ENCODE peak calls at places on chromosomes 12 and 14, in five cellular contexts. I, V, H, G and B are unnamed samples.

GRCh38 chr12:64679487-64679983 is 69.2 kb downstream of the RASSF3 start:
- DNase-seq in I (no peak), V (peak), H (no peak), G (peak), B (no peak)

GRCh38 chr14:21029917-21030316 is at the start of gene TPPP2:
- DNase-seq in I (no peak), V (no peak), H (no peak), G (no peak), B (no peak)

GRCh38 chr14:92615451-92615850 is 101.9 kb downstream of the RIN3 start:
- DNase-seq in I (no peak), V (no peak), H (no peak), G (no peak), B (no peak)

GRCh38 chr12:121284551-121285390 is 11.7 kb downstream of the CAMKK2 start:
- DNase-seq in I (no peak), V (peak), H (no peak), G (no peak), B (no peak)

GRCh38 chr14:100645986-100646314 is 58.7 kb upstream of the BEGAIN start:
- DNase-seq in I (no peak), V (no peak), H (no peak), G (no peak), B (no peak)

GRCh38 chr12:10276774-10277173 is 30.9 kb upstream of the KLRD1 start:
- DNase-seq in I (no peak), V (no peak), H (no peak), G (no peak), B (no peak)

GRCh38 chr12:115916910-115917668 is 360.4 kb downstream of the MED13L start:
- DNase-seq in I (no peak), V (peak), H (peak), G (peak), B (peak)

GRCh38 chr12:44835641-44836379 is 40.3 kb downstream of the NELL2 start:
- DNase-seq in I (no peak), V (no peak), H (no peak), G (no peak), B (no peak)

GRCh38 chr14:23483216-23483854 is 13.8 kb downstream of the NGDN start:
- DNase-seq in I (no peak), V (no peak), H (peak), G (no peak), B (peak)

GRCh38 chr12:108840605-108841328 is 16.6 kb downstream of the SSH1 start:
- DNase-seq in I (no peak), V (no peak), H (no peak), G (no peak), B (no peak)

GRCh38 chr12:58364389-58365086 is 423.2 kb downstream of the ATP23 start:
- DNase-seq in I (peak), V (no peak), H (no peak), G (no peak), B (no peak)

GRCh38 chr12:124906606-124907261 is 7.7 kb downstream of the UBC start:
- DNase-seq in I (peak), V (peak), H (peak), G (peak), B (peak)

GRCh38 chr14:103103461-103104388 is 9.2 kb downstream of the EXOC3L4 start:
- DNase-seq in I (no peak), V (peak), H (peak), G (peak), B (peak)

GRCh38 chr14:69049675-69050074 is 70.6 kb upstream of the ACTN1 start:
- DNase-seq in I (peak), V (no peak), H (no peak), G (no peak), B (no peak)

GRCh38 chr12:11981174-11981733 is 89.5 kb upstream of the BCL2L14 start:
- DNase-seq in I (no peak), V (no peak), H (no peak), G (no peak), B (no peak)

GRCh38 chr12:75724913-75725312 is 213.5 kb upstream of the KRR1 start:
- DNase-seq in I (peak), V (no peak), H (peak), G (no peak), B (no peak)

GRCh38 chr12:15852383-15852782 is 29.8 kb upstream of the STRAP start:
- DNase-seq in I (peak), V (no peak), H (no peak), G (no peak), B (no peak)

GRCh38 chr14:73742520-73743238 is 28.5 kb upstream of the PNMA1 start:
- DNase-seq in I (no peak), V (no peak), H (no peak), G (no peak), B (no peak)

GRCh38 chr14:72610831-72611200 is 283.1 kb downstream of the DPF3 start:
- DNase-seq in I (no peak), V (no peak), H (no peak), G (no peak), B (no peak)

GRCh38 chr14:24296341-24297157 is 3.0 kb downstream of the DHRS1 start:
- DNase-seq in I (peak), V (peak), H (peak), G (no peak), B (peak)

GRCh38 chr12:124837958-124838803 is 25.5 kb downstream of the SCARB1 start:
- DNase-seq in I (peak), V (peak), H (no peak), G (no peak), B (no peak)

GRCh38 chr12:116385486-116386217 is 108.2 kb upstream of the MED13L start:
- DNase-seq in I (no peak), V (no peak), H (no peak), G (no peak), B (no peak)

GRCh38 chr14:104680806-104681688 is 8.4 kb upstream of the INF2 start:
- DNase-seq in I (peak), V (peak), H (peak), G (peak), B (no peak)

GRCh38 chr12:5441497-5442236 is 9.8 kb downstream of the NTF3 start:
- DNase-seq in I (peak), V (no peak), H (no peak), G (no peak), B (no peak)

DNA sequence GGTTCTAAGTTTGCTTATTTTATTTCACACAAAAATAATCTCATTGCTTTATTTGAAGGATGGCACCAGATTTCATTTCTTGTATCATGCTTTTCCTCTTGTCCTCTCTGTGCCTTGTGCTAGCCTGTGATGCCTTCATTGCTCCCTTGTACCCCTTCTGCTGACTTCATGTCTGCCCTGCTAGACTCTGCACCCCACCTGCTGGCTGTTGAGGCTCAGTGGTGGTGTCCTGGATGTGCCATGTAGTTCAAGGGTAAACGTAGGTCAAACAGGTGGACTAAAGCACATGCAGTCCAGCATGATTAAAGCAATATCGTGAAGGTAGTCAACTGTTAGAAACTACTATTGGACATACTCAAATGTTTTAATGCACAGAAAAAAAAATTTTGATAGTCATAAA is 21.6 kb downstream of the MRPS35 start:
- DNase-seq in I (no peak), V (no peak), H (no peak), G (no peak), B (no peak)
- TF ChIP-seq CTCF in I (peak), V (no peak), H (peak), G (no peak), B (no peak)

GRCh38 chr12:129605666-129606065 is 298.2 kb downstream of the TMEM132D start:
- DNase-seq in I (no peak), V (no peak), H (no peak), G (no peak), B (no peak)

GRCh38 chr12:129610601-129611120 is 293.2 kb downstream of the TMEM132D start:
- DNase-seq in I (no peak), V (no peak), H (no peak), G (no peak), B (no peak)

GRCh38 chr12:129607756-129608155 is 296.1 kb downstream of the TMEM132D start:
- DNase-seq in I (no peak), V (no peak), H (no peak), G (no peak), B (no peak)

GRCh38 chr12:129607293-129607692 is 296.5 kb downstream of the TMEM132D start:
- DNase-seq in I (no peak), V (no peak), H (no peak), G (no peak), B (no peak)

DNA sequence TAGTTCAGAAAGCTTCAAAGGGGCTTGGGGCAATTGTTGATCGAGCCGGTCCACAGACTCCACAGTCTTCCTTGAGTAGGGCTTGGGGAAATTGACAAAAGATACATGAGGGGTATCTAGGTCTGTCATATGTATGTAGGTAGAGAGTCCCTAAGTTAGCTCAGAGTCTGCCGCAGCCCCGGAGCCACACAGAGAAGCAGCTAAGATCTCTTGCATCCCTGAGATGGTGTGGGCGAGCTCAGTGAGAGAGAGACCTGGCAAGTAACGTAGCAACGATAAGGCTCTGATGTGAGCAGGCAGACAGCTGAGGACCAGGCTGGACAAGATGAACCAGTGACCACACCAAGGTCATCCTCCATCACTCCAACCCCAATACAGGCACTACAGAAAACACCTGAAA is 297.6 kb downstream of the TMEM132D start:
- DNase-seq in I (no peak), V (no peak), H (no peak), G (no peak), B (no peak)
- TF ChIP-seq CTCF in I (no peak), V (no peak), H (no peak), G (no peak), B (no peak)

DNA sequence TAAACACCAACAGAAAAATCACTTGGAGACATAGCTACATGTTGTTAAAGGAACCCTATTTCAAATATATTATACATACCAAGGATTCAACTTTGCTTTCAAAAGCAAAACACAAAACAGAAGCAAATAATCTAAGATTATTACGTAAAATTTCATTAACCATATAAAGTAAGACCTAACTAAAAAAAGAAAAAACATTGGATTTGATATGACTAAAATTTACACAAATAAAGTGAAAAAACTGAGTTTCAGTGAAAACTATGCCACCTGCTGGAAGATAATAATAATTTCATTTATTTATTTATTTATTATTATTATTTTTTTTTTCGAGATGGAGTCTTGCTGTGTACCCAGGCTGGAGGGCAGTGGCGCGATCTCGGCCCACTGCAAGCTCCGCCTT is 45.2 kb downstream of the WDHD1 start:
- DNase-seq in I (no peak), V (no peak), H (no peak), G (no peak), B (no peak)
- TF ChIP-seq CTCF in I (no peak), V (no peak), H (no peak), G (peak), B (peak)

DNA sequence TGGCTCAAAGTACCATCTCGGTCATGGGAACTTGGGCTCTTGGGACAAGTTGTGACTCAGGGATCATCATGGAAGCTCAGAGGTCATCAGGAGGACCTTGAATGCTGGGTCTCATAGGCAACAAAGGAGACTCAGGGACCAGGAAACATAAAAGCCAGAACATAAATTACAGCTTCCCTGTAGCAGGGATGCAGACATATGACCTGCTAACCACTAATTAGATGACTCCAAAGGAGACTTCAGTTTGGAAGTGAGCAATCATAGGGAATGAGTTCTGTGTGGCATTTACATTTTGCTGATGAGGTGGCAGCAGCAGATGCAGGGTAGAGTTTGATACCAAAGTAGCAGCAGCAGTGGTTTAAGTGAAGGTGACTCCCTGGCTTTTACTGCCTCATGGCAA is 97.7 kb upstream of the SCAF11 start:
- DNase-seq in I (no peak), V (no peak), H (no peak), G (no peak), B (no peak)
- TF ChIP-seq CTCF in I (no peak), V (no peak), H (no peak), G (no peak), B (no peak)

DNA sequence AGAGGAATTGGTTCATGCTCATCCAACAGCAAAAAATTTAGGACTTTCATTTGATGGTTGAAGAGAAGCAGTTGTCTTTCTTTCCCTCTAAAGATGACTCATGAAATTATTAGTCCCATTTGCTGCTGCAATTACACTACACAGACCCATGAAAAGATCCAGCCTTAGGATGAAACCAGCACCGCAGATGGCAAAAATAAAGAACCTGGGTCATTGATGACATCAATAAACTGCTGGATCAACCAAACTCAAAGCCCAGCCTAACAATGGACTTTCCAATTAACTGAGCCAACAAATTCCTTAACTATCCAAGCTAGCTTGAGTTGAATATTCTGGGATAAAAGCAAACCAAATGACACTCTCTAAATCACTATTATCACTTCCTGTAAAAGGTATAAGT is 20.7 kb downstream of the DICER1 start:
- DNase-seq in I (no peak), V (no peak), H (no peak), G (no peak), B (no peak)
- TF ChIP-seq CTCF in I (no peak), V (no peak), H (no peak), G (no peak), B (no peak)

DNA sequence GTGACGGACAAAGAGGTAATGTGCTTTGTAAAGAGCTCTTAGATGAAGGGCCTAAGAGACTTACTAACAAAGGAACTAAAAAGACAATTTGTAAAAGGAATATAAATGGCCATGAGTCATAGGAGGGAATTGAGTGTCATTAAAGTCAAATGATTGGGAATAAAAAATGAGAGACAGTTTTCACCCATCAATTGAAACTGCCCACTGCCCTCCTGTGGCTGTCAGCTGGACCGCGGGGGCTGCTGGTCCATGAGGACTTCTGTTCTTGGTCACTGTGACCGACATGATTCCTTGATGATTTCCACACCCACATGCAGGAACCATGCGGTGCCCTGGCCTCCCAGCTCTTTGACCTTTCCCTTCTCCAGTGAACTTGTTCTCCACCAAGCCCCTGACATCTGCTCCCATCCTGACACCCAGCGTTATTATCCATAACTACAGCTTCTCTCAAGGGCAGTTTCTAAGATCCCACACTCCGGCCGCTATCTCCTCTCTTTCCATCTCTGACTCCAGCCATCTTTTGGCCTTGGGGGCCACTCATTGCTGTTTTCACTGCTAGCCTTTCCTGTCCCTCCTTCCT is 48.4 kb downstream of the C12orf75 start:
- DNase-seq in I (no peak), V (no peak), H (peak), G (no peak), B (peak)
- TF ChIP-seq CTCF in I (peak), V (no peak), H (peak), G (no peak), B (no peak)

DNA sequence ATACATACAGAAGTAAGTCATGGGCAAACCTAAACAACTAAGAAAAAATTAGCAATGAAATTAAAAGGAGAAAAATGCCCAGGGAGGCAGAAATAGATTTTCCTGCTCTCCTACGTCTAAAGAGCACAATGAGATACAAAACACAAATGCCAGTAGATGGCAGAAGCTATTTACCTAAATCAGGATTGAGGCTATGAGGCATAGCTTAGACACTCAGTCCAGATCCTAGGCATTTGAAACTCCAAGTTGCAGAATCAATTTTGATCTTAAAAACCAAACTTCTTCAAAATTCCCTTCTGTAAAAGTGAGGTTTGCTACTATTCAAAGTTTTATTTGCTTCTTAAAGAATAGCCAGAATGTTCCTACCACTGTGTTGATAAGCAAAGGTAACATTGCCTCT is 368.6 kb downstream of the DAD1 start:
- DNase-seq in I (no peak), V (no peak), H (no peak), G (no peak), B (no peak)
- TF ChIP-seq CTCF in I (no peak), V (no peak), H (no peak), G (no peak), B (no peak)

DNA sequence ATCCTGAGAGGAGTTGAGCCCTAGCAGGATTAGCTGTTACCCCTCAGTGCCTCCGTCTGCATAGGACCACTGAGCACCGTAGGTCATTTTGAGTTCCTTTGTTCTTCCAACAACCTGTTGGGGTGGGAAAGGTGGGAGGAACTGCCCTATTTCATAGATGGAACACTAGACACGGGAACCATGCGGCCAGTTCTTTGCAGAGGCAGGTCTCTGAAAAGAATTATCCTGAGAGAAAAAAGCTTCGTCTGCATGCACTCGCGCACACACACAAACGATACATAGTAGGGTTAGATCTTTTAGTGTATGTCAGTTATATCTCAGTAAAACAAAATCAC is 28.5 kb downstream of the TRAFD1 start:
- DNase-seq in I (no peak), V (no peak), H (no peak), G (peak), B (no peak)
- TF ChIP-seq CTCF in I (no peak), V (no peak), H (no peak), G (no peak), B (no peak)

DNA sequence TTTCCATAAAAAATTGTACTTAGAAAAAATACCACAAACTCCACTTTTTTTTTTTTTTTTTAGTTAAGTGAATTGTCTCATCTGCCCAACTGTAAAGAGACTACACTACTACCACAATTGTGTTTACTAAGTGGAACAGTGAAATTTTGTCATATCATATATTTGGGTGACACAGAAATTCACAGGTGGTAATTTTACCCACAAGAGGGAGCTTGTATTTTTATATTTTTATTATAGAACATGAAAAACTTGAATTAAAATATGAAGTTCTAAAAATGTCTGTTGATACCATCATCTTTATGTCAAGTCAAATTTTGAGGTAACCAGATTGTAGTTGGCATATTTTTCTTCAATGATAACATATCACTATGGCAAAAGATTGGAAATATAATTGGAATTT is 329.4 kb upstream of the SOX5 start:
- DNase-seq in I (no peak), V (no peak), H (no peak), G (no peak), B (no peak)
- TF ChIP-seq CTCF in I (no peak), V (no peak), H (no peak), G (no peak), B (no peak)